ENCODE peak calls at places on chromosomes 16 and 17, in seven cellular contexts. One of them, this sample, is unnamed.

GRCh38 chr17:31508310-31509094 is 117.0 kb downstream of the RAB11FIP4 start:
- DNase-seq in A549: peak
- DNase-seq in breast epithelium: no peak
- DNase-seq in lower lobe of right lung: no peak
- DNase-seq in tibial nerve: no peak
- DNase-seq in kidney epithelial cell: no peak
- DNase-seq in cardiac muscle cell: peak
- DNase-seq in this sample: no peak

GRCh38 chr17:5378566-5379207 is 40.8 kb downstream of the NUP88 start:
- DNase-seq in tibial nerve: no peak
- DNase-seq in breast epithelium: no peak
- DNase-seq in lower lobe of right lung: no peak
- DNase-seq in cardiac muscle cell: no peak
- DNase-seq in kidney epithelial cell: no peak
- DNase-seq in A549: no peak
- DNase-seq in this sample: no peak

GRCh38 chr17:13978478-13978877 is 90.8 kb upstream of the COX10 start:
- DNase-seq in kidney epithelial cell: no peak
- DNase-seq in lower lobe of right lung: no peak
- DNase-seq in tibial nerve: no peak
- DNase-seq in A549: no peak
- DNase-seq in breast epithelium: no peak
- DNase-seq in cardiac muscle cell: no peak
- DNase-seq in this sample: no peak

GRCh38 chr17:8791910-8792270 is 7.3 kb downstream of the MFSD6L start:
- DNase-seq in A549: no peak
- DNase-seq in lower lobe of right lung: no peak
- DNase-seq in breast epithelium: no peak
- DNase-seq in kidney epithelial cell: peak
- DNase-seq in cardiac muscle cell: peak
- DNase-seq in tibial nerve: no peak
- DNase-seq in this sample: peak

GRCh38 chr17:61007980-61008379 is 330.3 kb downstream of the BCAS3 start:
- DNase-seq in kidney epithelial cell: no peak
- DNase-seq in A549: no peak
- DNase-seq in tibial nerve: no peak
- DNase-seq in breast epithelium: no peak
- DNase-seq in lower lobe of right lung: no peak
- DNase-seq in cardiac muscle cell: peak
- DNase-seq in this sample: peak

GRCh38 chr17:73283841-73284282 is 22.2 kb upstream of the CPSF4L start:
- DNase-seq in breast epithelium: no peak
- DNase-seq in kidney epithelial cell: no peak
- DNase-seq in cardiac muscle cell: no peak
- DNase-seq in A549: no peak
- DNase-seq in tibial nerve: peak
- DNase-seq in lower lobe of right lung: no peak
- DNase-seq in this sample: no peak

GRCh38 chr16:47311738-47312505 is 148.9 kb downstream of the ITFG1 start:
- DNase-seq in kidney epithelial cell: peak
- DNase-seq in cardiac muscle cell: peak
- DNase-seq in A549: no peak
- DNase-seq in tibial nerve: no peak
- DNase-seq in lower lobe of right lung: no peak
- DNase-seq in breast epithelium: no peak
- DNase-seq in this sample: peak

GRCh38 chr17:46139365-46140210 is 53.6 kb downstream of the KANSL1 start:
- DNase-seq in A549: no peak
- DNase-seq in lower lobe of right lung: no peak
- DNase-seq in cardiac muscle cell: no peak
- DNase-seq in kidney epithelial cell: no peak
- DNase-seq in tibial nerve: no peak
- DNase-seq in breast epithelium: no peak
- DNase-seq in this sample: no peak

GRCh38 chr17:79023886-79024771 is at the start of gene C1QTNF1:
- DNase-seq in cardiac muscle cell: peak
- DNase-seq in A549: peak
- DNase-seq in tibial nerve: no peak
- DNase-seq in breast epithelium: peak
- DNase-seq in kidney epithelial cell: no peak
- DNase-seq in lower lobe of right lung: peak
- DNase-seq in this sample: peak

GRCh38 chr17:74999523-74999922 is 12.1 kb downstream of the CDR2L start:
- DNase-seq in tibial nerve: no peak
- DNase-seq in cardiac muscle cell: no peak
- DNase-seq in A549: no peak
- DNase-seq in breast epithelium: no peak
- DNase-seq in lower lobe of right lung: no peak
- DNase-seq in kidney epithelial cell: no peak
- DNase-seq in this sample: no peak

GRCh38 chr17:47615766-47616424 is 33.8 kb upstream of the KPNB1 start:
- DNase-seq in lower lobe of right lung: no peak
- DNase-seq in tibial nerve: no peak
- DNase-seq in kidney epithelial cell: no peak
- DNase-seq in breast epithelium: no peak
- DNase-seq in cardiac muscle cell: peak
- DNase-seq in A549: peak
- DNase-seq in this sample: peak

GRCh38 chr17:7575481-7575883 is 4.0 kb upstream of the CD68 start:
- DNase-seq in A549: no peak
- DNase-seq in lower lobe of right lung: no peak
- DNase-seq in cardiac muscle cell: no peak
- DNase-seq in kidney epithelial cell: no peak
- DNase-seq in breast epithelium: no peak
- DNase-seq in tibial nerve: no peak
- DNase-seq in this sample: no peak

GRCh38 chr16:50293994-50294855 is 27.9 kb downstream of the ADCY7 start:
- DNase-seq in cardiac muscle cell: no peak
- DNase-seq in breast epithelium: no peak
- DNase-seq in A549: no peak
- DNase-seq in kidney epithelial cell: no peak
- DNase-seq in tibial nerve: no peak
- DNase-seq in lower lobe of right lung: peak
- DNase-seq in this sample: no peak

GRCh38 chr17:71959129-71959528 is 161.7 kb upstream of the SOX9 start:
- DNase-seq in A549: peak
- DNase-seq in breast epithelium: no peak
- DNase-seq in lower lobe of right lung: no peak
- DNase-seq in kidney epithelial cell: no peak
- DNase-seq in cardiac muscle cell: peak
- DNase-seq in tibial nerve: no peak
- DNase-seq in this sample: peak

GRCh38 chr17:57892146-57892819 is 42.4 kb upstream of the MRPS23 start:
- DNase-seq in kidney epithelial cell: no peak
- DNase-seq in breast epithelium: peak
- DNase-seq in lower lobe of right lung: peak
- DNase-seq in A549: peak
- DNase-seq in cardiac muscle cell: peak
- DNase-seq in tibial nerve: peak
- DNase-seq in this sample: peak

GRCh38 chr17:57890857-57891232 is 41.0 kb upstream of the MRPS23 start:
- DNase-seq in A549: no peak
- DNase-seq in tibial nerve: no peak
- DNase-seq in cardiac muscle cell: no peak
- DNase-seq in lower lobe of right lung: no peak
- DNase-seq in breast epithelium: no peak
- DNase-seq in kidney epithelial cell: no peak
- DNase-seq in this sample: no peak

GRCh38 chr17:57895382-57896060 is 45.7 kb upstream of the MRPS23 start:
- DNase-seq in breast epithelium: no peak
- DNase-seq in kidney epithelial cell: no peak
- DNase-seq in cardiac muscle cell: no peak
- DNase-seq in tibial nerve: no peak
- DNase-seq in lower lobe of right lung: peak
- DNase-seq in A549: no peak
- DNase-seq in this sample: no peak

GRCh38 chr17:57894848-57895247 is 45.0 kb upstream of the MRPS23 start:
- DNase-seq in tibial nerve: no peak
- DNase-seq in cardiac muscle cell: no peak
- DNase-seq in A549: no peak
- DNase-seq in kidney epithelial cell: no peak
- DNase-seq in breast epithelium: no peak
- DNase-seq in lower lobe of right lung: no peak
- DNase-seq in this sample: no peak

DNA sequence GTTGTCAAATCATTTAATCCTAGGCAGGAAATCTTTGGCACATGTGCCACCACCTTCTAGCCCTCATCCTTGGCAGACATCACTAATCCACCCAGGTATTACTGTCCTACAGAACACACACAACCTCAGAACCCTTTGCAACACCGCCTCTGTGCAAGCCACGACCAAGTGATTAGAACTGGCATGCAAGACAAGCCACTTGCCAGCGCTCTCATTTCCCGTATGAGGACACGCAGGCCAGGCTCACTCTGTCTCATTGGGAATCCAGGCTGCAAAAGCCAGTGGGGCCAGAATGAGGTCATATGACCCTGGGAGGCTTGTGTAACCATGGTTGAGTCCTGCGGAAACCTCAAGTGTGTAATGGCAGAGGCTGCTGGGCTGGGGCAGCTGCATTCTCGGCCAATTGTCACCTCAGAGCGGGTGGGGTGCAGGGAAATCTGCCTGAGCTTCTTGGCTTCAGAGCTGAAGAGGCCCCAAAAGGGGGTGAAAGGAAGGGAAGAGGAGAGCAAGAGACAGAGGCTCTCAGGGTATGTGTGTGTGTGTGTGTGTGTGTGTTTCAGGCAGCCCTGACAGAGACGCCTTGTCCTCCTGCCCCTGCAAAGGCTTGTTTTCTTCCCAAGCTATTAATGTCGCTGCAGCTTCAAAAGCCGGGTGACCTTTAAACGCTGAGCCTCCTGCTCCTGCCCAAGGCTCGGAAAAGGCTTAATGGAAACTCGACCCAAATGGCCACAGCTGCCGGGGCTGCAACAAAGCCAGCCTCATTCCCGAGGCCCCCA is 43.2 kb upstream of the MRPS23 start:
- DNase-seq in A549: peak
- DNase-seq in lower lobe of right lung: peak
- DNase-seq in cardiac muscle cell: peak
- DNase-seq in breast epithelium: peak
- DNase-seq in tibial nerve: peak
- DNase-seq in kidney epithelial cell: peak
- DNase-seq in this sample: peak
- TF ChIP-seq CTCF in A549: no peak
- TF ChIP-seq CTCF in lower lobe of right lung: peak
- TF ChIP-seq CTCF in cardiac muscle cell: no peak
- TF ChIP-seq CTCF in breast epithelium: no peak
- TF ChIP-seq CTCF in tibial nerve: no peak
- TF ChIP-seq CTCF in kidney epithelial cell: no peak
- TF ChIP-seq CTCF in this sample: no peak

GRCh38 chr17:50524838-50525237 is 7.7 kb upstream of the EPN3 start:
- DNase-seq in A549: no peak
- DNase-seq in lower lobe of right lung: no peak
- DNase-seq in kidney epithelial cell: no peak
- DNase-seq in cardiac muscle cell: no peak
- DNase-seq in breast epithelium: no peak
- DNase-seq in tibial nerve: no peak
- DNase-seq in this sample: no peak
- H3K4me3 ChIP-seq in A549: no peak
- H3K4me3 ChIP-seq in lower lobe of right lung: no peak
- H3K4me3 ChIP-seq in kidney epithelial cell: no peak
- H3K4me3 ChIP-seq in cardiac muscle cell: no peak
- H3K4me3 ChIP-seq in breast epithelium: no peak
- H3K4me3 ChIP-seq in tibial nerve: no peak
- H3K4me3 ChIP-seq in this sample: no peak

DNA sequence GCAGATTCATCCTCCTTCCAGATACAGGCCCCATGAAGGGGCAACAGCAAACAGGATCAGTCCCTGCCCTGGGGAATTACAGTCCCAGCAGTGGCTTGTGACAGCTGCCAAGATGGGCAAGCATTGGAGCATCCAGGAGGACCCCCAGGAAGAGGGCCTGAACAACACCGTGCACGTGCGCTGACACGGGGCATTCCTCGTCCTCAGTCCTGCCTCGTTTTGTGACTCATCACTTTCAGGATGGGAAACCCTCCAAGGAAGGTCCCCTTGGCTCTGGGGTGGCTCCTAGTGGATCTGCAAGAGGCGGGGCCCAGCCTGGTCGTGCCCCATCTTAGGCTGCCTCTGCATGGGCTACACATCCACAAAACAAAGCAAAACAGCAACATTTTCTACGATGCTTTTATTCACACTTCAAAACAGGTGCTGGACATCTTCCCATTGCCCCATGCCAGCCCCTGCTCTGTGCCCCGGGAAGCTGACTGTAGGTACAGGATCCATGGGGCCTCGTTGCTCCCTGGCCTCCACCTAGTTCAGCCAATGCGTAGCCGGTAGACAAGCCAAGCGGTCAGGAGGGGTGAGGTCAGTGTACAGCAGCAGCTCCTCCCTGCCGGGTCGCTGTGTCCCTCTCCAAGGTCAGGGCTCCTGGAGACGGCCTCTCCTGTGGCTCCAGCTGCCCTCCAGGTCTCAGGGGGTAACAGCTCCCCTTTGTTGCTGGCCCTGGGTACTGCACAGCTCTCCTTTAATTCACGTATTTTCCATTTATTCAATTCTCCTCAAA is 32.3 kb downstream of the ACTG1 start:
- DNase-seq in kidney epithelial cell: no peak
- DNase-seq in tibial nerve: peak
- DNase-seq in cardiac muscle cell: peak
- DNase-seq in breast epithelium: no peak
- DNase-seq in A549: no peak
- DNase-seq in lower lobe of right lung: no peak
- DNase-seq in this sample: peak
- TF ChIP-seq CTCF in kidney epithelial cell: peak
- TF ChIP-seq CTCF in tibial nerve: no peak
- TF ChIP-seq CTCF in cardiac muscle cell: peak
- TF ChIP-seq CTCF in breast epithelium: no peak
- TF ChIP-seq CTCF in A549: no peak
- TF ChIP-seq CTCF in lower lobe of right lung: no peak
- TF ChIP-seq CTCF in this sample: peak

DNA sequence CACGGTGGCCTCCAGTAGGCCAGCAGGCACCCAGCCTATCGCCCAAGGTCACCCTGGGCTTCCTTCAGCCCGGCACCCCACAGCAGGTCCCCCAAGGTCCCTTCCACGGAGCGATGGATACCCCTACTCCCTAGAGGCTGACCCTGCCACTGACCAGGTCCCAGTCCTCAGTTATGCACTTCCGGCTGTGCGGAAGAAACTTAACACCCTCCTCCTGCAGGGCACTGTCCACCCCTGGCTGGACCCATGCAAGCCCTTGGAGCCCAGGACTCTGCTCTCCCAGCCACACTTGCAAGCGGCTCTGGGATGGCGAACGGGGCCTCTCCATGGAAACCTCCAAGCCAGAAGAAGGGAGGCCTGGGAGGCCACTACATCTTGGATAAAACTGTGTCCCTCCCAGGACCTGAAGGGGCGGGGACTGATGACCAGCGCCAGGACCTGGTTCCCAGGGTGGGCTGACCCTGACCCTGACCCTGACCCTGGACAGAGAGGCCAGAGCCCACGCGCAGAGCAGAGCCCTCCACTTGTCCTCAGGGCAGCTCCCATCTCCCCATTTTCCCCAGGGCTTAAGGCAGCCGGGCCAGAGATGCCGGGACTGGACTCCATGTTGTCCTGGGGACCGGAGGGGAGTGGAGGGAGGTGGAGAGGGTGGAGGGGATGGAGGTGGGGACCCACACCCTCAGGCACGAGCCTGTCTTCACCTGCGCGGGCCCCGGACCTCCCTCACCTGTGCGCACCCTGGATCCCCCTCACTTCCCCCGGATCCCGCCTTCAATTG is 734 bp downstream of the CEP131 start:
- DNase-seq in cardiac muscle cell: no peak
- DNase-seq in breast epithelium: no peak
- DNase-seq in kidney epithelial cell: no peak
- DNase-seq in lower lobe of right lung: no peak
- DNase-seq in A549: no peak
- DNase-seq in tibial nerve: no peak
- DNase-seq in this sample: no peak
- H3K4me3 ChIP-seq in cardiac muscle cell: peak
- H3K4me3 ChIP-seq in breast epithelium: peak
- H3K4me3 ChIP-seq in kidney epithelial cell: peak
- H3K4me3 ChIP-seq in lower lobe of right lung: peak
- H3K4me3 ChIP-seq in A549: peak
- H3K4me3 ChIP-seq in tibial nerve: peak
- H3K4me3 ChIP-seq in this sample: peak

This sample was measured in cardiac fibroblast.